ENCODE peak calls at places on chromosomes 2 and 18, in six cellular contexts. U is K562, W is breast epithelium, S is Panc1, B is stomach, E is SK-N-SH. L is an unnamed sample.

GRCh38 chr18:56333846-56334245 is 304.5 kb downstream of the TXNL1 start:
- DNase-seq in W (no peak), E (no peak), U (no peak), B (no peak), S (no peak), L (no peak)

GRCh38 chr2:178143481-178143880 is 31.2 kb downstream of the RBM45 start:
- DNase-seq in B (no peak), W (no peak), E (no peak), S (no peak), U (no peak), L (no peak)

GRCh38 chr2:69143726-69144360 is 130.9 kb downstream of the ANTXR1 start:
- DNase-seq in W (no peak), S (no peak), E (no peak), U (no peak), B (no peak), L (no peak)

GRCh38 chr2:173866858-173867620 is 98.1 kb downstream of the SP3 start:
- DNase-seq in S (no peak), E (peak; percentile 58), U (no peak), W (no peak), B (no peak), L (no peak)

GRCh38 chr2:10451819-10452218 is 3.7 kb upstream of the ODC1 start:
- DNase-seq in U (no peak), S (no peak), E (no peak), B (no peak), W (no peak), L (no peak)

GRCh38 chr2:275457-275856 is 10.7 kb downstream of the ACP1 start:
- DNase-seq in W (no peak), U (no peak), B (no peak), E (no peak), S (no peak), L (no peak)

GRCh38 chr2:149363953-149364352 is 33.6 kb downstream of the LYPD6 start:
- DNase-seq in W (no peak), U (no peak), E (no peak), B (no peak), S (no peak), L (no peak)

GRCh38 chr18:35376393-35376741 is 770 bp downstream of the ZNF396 start:
- DNase-seq in U (peak; percentile 52), B (peak; percentile 50), S (no peak), W (no peak), E (peak; percentile 65), L (no peak)

GRCh38 chr2:101820519-101820918 is 123.0 kb downstream of the MAP4K4 start:
- DNase-seq in B (no peak), E (no peak), U (no peak), W (no peak), S (no peak), L (no peak)

GRCh38 chr2:228507231-228507824 is 325.8 kb upstream of the SPHKAP start:
- DNase-seq in B (no peak), W (no peak), E (no peak), U (no peak), S (no peak), L (no peak)

GRCh38 chr2:37321029-37321682 is 3.5 kb downstream of the PRKD3 start:
- DNase-seq in S (no peak), U (no peak), W (no peak), E (no peak), B (no peak), L (no peak)

GRCh38 chr18:61651145-61651879 is 241.5 kb downstream of the RNF152 start:
- DNase-seq in S (no peak), E (peak; percentile 19), W (no peak), B (no peak), U (no peak), L (no peak)

GRCh38 chr18:60193780-60194179 is 178.8 kb downstream of the MC4R start:
- DNase-seq in E (peak; percentile 28), B (no peak), U (no peak), S (no peak), W (no peak), L (no peak)

GRCh38 chr2:155310589-155310988 is 612.1 kb downstream of the KCNJ3 start:
- DNase-seq in W (no peak), S (peak; percentile 10), E (peak; percentile 0), B (no peak), U (no peak), L (no peak)

GRCh38 chr18:63905361-63905760 is 2.4 kb upstream of the SERPINB10 start:
- DNase-seq in E (no peak), U (no peak), S (no peak), B (no peak), W (no peak), L (no peak)

GRCh38 chr2:185979546-185980071 is 241.0 kb downstream of the FSIP2 start:
- DNase-seq in W (no peak), S (no peak), U (no peak), E (no peak), B (no peak), L (no peak)

GRCh38 chr2:219509780-219510511 is 4.3 kb upstream of the ASIC4 start:
- DNase-seq in S (no peak), U (peak; percentile 85), B (peak; percentile 59), E (peak; percentile 83), W (no peak), L (no peak)

GRCh38 chr2:1708476-1709334 is 35.6 kb downstream of the PXDN start:
- DNase-seq in S (no peak), E (peak; percentile 58), B (no peak), W (peak; percentile 50), U (no peak), L (no peak)

GRCh38 chr2:3476386-3477033 is 42.8 kb downstream of the ADI1 start:
- DNase-seq in W (no peak), S (no peak), U (no peak), B (no peak), E (no peak), L (no peak)

GRCh38 chr2:941811-942360 is 8.8 kb upstream of the SNTG2 start:
- DNase-seq in E (no peak), U (no peak), W (no peak), B (no peak), S (no peak), L (no peak)

GRCh38 chr18:78542204-78542603 is 437.4 kb upstream of the SALL3 start:
- DNase-seq in U (no peak), B (peak; percentile 94), S (no peak), E (no peak), W (peak; percentile 71), L (peak; percentile 70)

GRCh38 chr2:155633887-155634570 is 698.5 kb downstream of the NR4A2 start:
- DNase-seq in E (no peak), B (no peak), W (no peak), S (no peak), U (no peak), L (no peak)

GRCh38 chr2:195660265-195660890 is 3.4 kb downstream of the SLC39A10 start:
- DNase-seq in W (peak; percentile 55), U (peak; percentile 24), E (peak; percentile 50), S (peak; percentile 48), B (peak; percentile 73), L (no peak)

GRCh38 chr2:186995092-186995491 is 146.1 kb upstream of the ZSWIM2 start:
- DNase-seq in B (no peak), E (no peak), U (no peak), S (no peak), W (no peak), L (no peak)

GRCh38 chr2:219254590-219255219 is 987 bp upstream of the TUBA4A start:
- DNase-seq in S (no peak), E (no peak), B (no peak), U (no peak), W (no peak), L (no peak)

DNA sequence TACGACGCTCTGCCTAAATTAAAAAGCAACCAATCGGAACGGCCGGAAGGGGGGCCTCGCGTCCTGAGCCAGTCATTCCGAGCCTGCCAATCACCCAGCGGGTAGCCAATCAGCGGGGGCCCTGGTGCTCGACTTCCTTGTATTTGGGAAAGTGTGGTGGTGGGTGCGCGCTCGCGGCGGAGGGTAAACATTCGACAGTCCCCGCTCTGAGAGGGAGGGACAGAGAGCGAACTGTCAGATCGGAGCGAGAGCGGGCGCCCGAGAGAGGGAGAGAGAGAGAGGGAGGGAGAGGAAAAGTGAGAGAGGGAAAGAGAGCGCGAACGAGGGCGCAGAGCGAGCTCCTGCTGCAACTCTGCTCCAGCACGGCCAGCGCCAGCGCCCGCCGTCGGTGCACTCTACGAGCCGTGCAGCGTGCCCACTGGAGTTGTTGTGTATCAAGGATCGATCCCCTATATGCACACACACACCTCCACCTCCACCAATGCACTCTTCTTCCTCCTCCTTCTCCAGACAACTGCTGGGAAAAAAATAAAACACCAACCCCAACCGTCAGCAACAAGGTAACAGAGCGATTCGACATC is at the start of gene POU3F3:
- DNase-seq in U (no peak), B (no peak), S (no peak), E (peak; percentile 93), W (no peak), L (no peak)
- TF ChIP-seq POLR2AphosphoS5 in U (no peak), B (no peak), S (no peak), E (no peak), W (peak; percentile 18), L (no peak)

GRCh38 chr18:48407358-48407757 is 1.8 kb downstream of the ZBTB7C start:
- DNase-seq in B (no peak), W (no peak), S (no peak), E (no peak), U (no peak), L (no peak)

GRCh38 chr18:48408727-48409590 is at the start of gene ZBTB7C:
- DNase-seq in S (no peak), B (peak; percentile 60), E (peak; percentile 83), W (no peak), U (peak; percentile 49), L (no peak)

GRCh38 chr18:48408111-48408726 is 964 bp downstream of the ZBTB7C start:
- DNase-seq in E (peak; percentile 37), W (no peak), B (no peak), S (no peak), U (no peak), L (no peak)

GRCh38 chr18:48410095-48410920 is 1.1 kb upstream of the ZBTB7C start:
- DNase-seq in U (peak; percentile 97), W (peak; percentile 92), E (peak; percentile 96), B (peak; percentile 94), S (no peak), L (no peak)

GRCh38 chr18:48409591-48410094 is 460 bp upstream of the ZBTB7C start:
- DNase-seq in B (no peak), U (no peak), W (no peak), E (peak; percentile 71), S (no peak), L (no peak)
- H3K27ac ChIP-seq in B (peak overlapping the region; percentile 79), U (no peak overlapping the region), W (peak overlapping the region; percentile 80), E (peak overlapping the region; percentile 53), S (no peak overlapping the region), L (peak overlapping the region; percentile 77)

GRCh38 chr2:144812288-144812687 is 292.4 kb upstream of the ZEB2 start:
- DNase-seq in E (no peak), U (no peak), S (no peak), B (no peak), W (no peak), L (no peak)
- TF ChIP-seq POLR2AphosphoS5 in E (no peak), U (no peak), S (no peak), B (no peak), W (no peak), L (no peak)

GRCh38 chr2:67215636-67216035 is 181.5 kb upstream of the ETAA1 start:
- DNase-seq in E (no peak), U (no peak), W (no peak), S (no peak), B (no peak), L (no peak)
- H3K27ac ChIP-seq in E (peak overlapping the region; percentile 53), U (no peak overlapping the region), W (no peak overlapping the region), S (no peak overlapping the region), B (peak overlapping the region; percentile 75), L (no peak overlapping the region)

GRCh38 chr2:236417150-236417549 is 152.5 kb upstream of the ACKR3 start:
- DNase-seq in U (no peak), W (no peak), E (no peak), B (no peak), S (no peak), L (no peak)
- TF ChIP-seq POLR2AphosphoS5 in U (no peak), W (no peak), E (no peak), B (no peak), S (no peak), L (no peak)